ENCODE peak calls at places on chromosomes 13 and 19, in four cellular contexts. Y, M, B and O are unnamed samples.

GRCh38 chr19:10408511-10409291 is 5.4 kb upstream of the CDC37 start:
- DNase-seq in Y (no peak), B (no peak), M (peak), O (no peak)

GRCh38 chr13:40220299-40220935 is 446.0 kb downstream of the FOXO1 start:
- DNase-seq in Y (no peak), B (no peak), M (no peak), O (no peak)

GRCh38 chr13:102250448-102250847 is 151.4 kb downstream of the FGF14 start:
- DNase-seq in Y (no peak), B (no peak), M (no peak), O (no peak)

GRCh38 chr19:8340341-8341096 is 2.5 kb downstream of the KANK3 start:
- DNase-seq in B (no peak), Y (no peak), M (peak), O (no peak)

GRCh38 chr19:10290876-10291553 is 1.3 kb downstream of the ICAM5 start:
- DNase-seq in Y (peak), B (peak), M (peak), O (no peak)

GRCh38 chr13:40153516-40153915 is 498.1 kb downstream of the COG6 start:
- DNase-seq in Y (no peak), B (no peak), M (no peak), O (no peak)

GRCh38 chr19:41325640-41325946 is 15.6 kb downstream of the CCDC97 start:
- DNase-seq in M (no peak), B (no peak), Y (no peak), O (no peak)

GRCh38 chr19:49546825-49547565 is 19.2 kb downstream of the RCN3 start:
- DNase-seq in B (peak), Y (peak), M (peak), O (no peak)

GRCh38 chr13:112355274-112355843 is 20.8 kb upstream of the SPACA7 start:
- DNase-seq in B (no peak), M (no peak), Y (no peak), O (no peak)

GRCh38 chr13:53200498-53201453 is 172.2 kb downstream of the OLFM4 start:
- DNase-seq in M (no peak), B (no peak), Y (no peak), O (no peak)

GRCh38 chr13:95813139-95813538 is 136.2 kb downstream of the DNAJC3 start:
- DNase-seq in M (no peak), Y (no peak), B (no peak), O (no peak)

GRCh38 chr13:33172400-33172799 is 113.2 kb downstream of the STARD13 start:
- DNase-seq in M (no peak), Y (no peak), B (no peak), O (no peak)

GRCh38 chr13:94061316-94061715 is 418.2 kb downstream of the DCT start:
- DNase-seq in Y (no peak), B (no peak), M (no peak), O (no peak)

GRCh38 chr19:9435279-9436268 is at the start of gene ZNF266:
- DNase-seq in M (peak), B (peak), Y (peak), O (peak)

DNA sequence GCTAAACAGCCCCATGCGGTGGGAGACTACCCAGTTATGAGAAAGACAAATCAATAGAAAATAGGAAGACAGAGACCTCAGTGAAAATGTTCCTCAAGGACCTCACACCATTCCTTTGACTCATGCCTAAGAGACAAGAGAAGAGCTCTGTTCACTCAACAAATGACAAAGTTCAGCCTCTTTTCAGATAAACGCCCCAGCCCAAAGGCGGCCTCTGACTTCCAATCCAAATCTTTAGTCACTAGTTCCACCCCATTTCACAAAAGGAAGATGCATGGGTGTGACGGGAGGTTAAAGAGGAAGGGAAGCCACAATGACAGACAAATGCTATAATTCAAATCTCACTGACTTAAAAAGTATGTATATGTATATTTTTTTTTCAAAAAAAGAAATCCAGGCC is 8.1 kb downstream of the CARS2 start:
- DNase-seq in B (no peak), M (no peak), Y (no peak), O (no peak)
- H3K27ac ChIP-seq in B (no peak), M (no peak), Y (no peak), O (no peak)

GRCh38 chr13:98275711-98276171 is 98.7 kb upstream of the RNF113B start:
- DNase-seq in M (no peak), Y (no peak), B (no peak), O (no peak)
- TF ChIP-seq TCF7L2 in M (no peak), Y (no peak), B (no peak), O (no peak)

GRCh38 chr13:76822691-76823267 is 63.4 kb downstream of the KCTD12 start:
- DNase-seq in B (no peak), Y (no peak), M (no peak), O (no peak)
- TF ChIP-seq CTCF in B (peak), Y (no peak), M (no peak), O (no peak)

GRCh38 chr13:36915106-36915505 is 4.9 kb downstream of the SMAD9 start:
- DNase-seq in B (no peak), Y (no peak), M (no peak), O (no peak)
- H3K27ac ChIP-seq in B (no peak), Y (no peak), M (no peak), O (no peak)

DNA sequence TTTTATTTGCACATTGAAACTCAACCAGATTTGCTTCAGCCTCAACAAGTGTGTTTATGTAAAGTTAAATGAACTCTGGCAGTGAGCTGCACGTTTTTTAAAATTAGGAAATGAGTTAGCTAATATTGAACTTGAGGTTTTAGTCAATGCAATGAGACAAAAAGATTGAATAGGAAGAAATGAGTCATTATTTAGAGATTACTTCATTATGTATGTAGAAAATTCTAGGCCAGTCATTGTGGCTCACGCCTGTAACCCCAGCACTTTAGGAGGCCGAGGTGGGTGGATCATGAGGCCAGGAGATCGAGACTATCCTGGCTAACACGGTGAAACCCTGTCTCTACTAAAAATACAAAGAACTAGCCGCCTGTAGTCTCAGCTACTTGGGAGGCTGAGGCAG is 22.8 kb upstream of the CD70 start:
- DNase-seq in B (no peak), Y (no peak), M (no peak), O (no peak)
- TF ChIP-seq TCF7L2 in B (no peak), Y (no peak), M (no peak), O (no peak)

GRCh38 chr19:29858621-29859020 is 46.8 kb downstream of the CCNE1 start:
- DNase-seq in B (no peak), Y (no peak), M (no peak), O (no peak)

GRCh38 chr19:29855087-29855486 is 43.3 kb downstream of the CCNE1 start:
- DNase-seq in M (peak), Y (no peak), B (no peak), O (no peak)

GRCh38 chr19:29860492-29860891 is 48.7 kb downstream of the CCNE1 start:
- DNase-seq in M (peak), B (no peak), Y (peak), O (no peak)

GRCh38 chr19:29855771-29856510 is 44.1 kb downstream of the CCNE1 start:
- DNase-seq in M (no peak), Y (no peak), B (no peak), O (no peak)

GRCh38 chr19:29858000-29858596 is 46.3 kb downstream of the CCNE1 start:
- DNase-seq in Y (no peak), M (peak), B (no peak), O (no peak)
- TF ChIP-seq CTCF in Y (peak), M (peak), B (peak), O (peak)

DNA sequence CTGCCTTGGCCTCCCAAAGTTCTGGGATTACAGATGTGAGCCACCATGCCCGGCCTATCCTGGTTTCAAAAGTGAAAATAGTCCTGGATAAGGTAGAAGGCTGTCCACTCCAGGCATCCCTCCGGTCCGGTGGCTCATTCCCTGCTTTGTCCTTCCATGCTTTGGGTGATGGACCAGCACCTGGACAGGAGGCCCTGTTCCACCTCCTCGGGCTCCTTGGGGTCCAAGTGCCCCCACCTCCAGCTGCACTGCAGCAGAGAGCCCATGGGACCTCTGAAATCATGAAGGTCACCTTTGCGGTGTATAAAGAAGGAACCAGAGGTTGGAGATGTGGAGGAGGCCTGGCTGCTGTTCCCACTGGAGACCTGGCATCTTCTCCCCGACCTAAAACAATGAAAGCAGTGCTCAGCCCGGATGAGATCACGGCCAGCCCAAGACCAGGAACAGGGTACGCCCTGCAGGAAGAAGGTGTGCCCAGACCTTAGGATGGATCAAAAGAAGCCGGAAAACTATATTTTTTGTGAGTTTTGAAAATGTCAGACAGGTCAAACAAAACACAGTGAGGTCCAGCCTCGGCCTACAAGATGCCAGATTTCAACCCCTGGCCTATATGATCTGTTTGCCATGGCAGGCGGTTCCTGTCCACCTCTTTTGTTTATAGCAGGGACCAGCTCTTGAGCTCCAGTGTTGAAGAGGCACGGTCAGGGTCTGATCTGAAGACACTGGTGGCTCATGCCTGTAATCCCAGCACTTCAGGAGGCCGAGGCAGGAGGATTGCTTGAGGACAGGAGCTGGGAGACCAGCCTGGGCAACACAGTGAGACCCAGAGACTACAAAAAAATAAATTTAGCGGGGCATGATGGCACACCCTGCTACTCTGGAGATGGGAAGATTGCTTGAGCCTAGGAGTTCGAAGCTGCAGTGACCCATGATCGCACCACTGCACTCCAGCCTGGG is 5.8 kb downstream of the LSR start:
- DNase-seq in B (no peak), Y (no peak), M (no peak), O (no peak)
- H3K27ac ChIP-seq in B (peak), Y (no peak), M (no peak), O (no peak)

GRCh38 chr19:16288544-16288943 is 36.1 kb upstream of the KLF2 start:
- DNase-seq in M (no peak), B (no peak), Y (no peak), O (no peak)
- TF ChIP-seq TCF7L2 in M (no peak), B (no peak), Y (no peak), O (no peak)